ENCODE peak calls at places on chromosomes 11 and 22, in five cellular contexts. One of them, this sample, is unnamed.

GRCh38 chr22:33756508-33756949 is 163.7 kb downstream of the LARGE1 start:
- DNase-seq in GM23338: peak
- DNase-seq in vagina: no peak
- DNase-seq in spleen: no peak
- DNase-seq in stomach: no peak
- DNase-seq in this sample: no peak

GRCh38 chr11:93169950-93170561 is 27.7 kb downstream of the SLC36A4 start:
- DNase-seq in GM23338: peak
- DNase-seq in vagina: no peak
- DNase-seq in spleen: no peak
- DNase-seq in stomach: no peak
- DNase-seq in this sample: no peak

GRCh38 chr11:77080643-77081210 is 14.0 kb downstream of the CAPN5 start:
- DNase-seq in GM23338: no peak
- DNase-seq in vagina: no peak
- DNase-seq in spleen: peak
- DNase-seq in stomach: peak
- DNase-seq in this sample: no peak

GRCh38 chr11:93392862-93393261 is 62.3 kb downstream of the DEUP1 start:
- DNase-seq in GM23338: no peak
- DNase-seq in vagina: no peak
- DNase-seq in spleen: no peak
- DNase-seq in stomach: no peak
- DNase-seq in this sample: no peak

GRCh38 chr11:73554677-73555320 is 43.1 kb downstream of the FAM168A start:
- DNase-seq in GM23338: peak
- DNase-seq in vagina: no peak
- DNase-seq in spleen: no peak
- DNase-seq in stomach: no peak
- DNase-seq in this sample: peak

GRCh38 chr11:106424111-106424510 is 346.6 kb downstream of the AASDHPPT start:
- DNase-seq in GM23338: no peak
- DNase-seq in vagina: no peak
- DNase-seq in spleen: no peak
- DNase-seq in stomach: no peak
- DNase-seq in this sample: no peak

GRCh38 chr22:41106122-41106968 is 14.0 kb downstream of the EP300 start:
- DNase-seq in GM23338: no peak
- DNase-seq in vagina: no peak
- DNase-seq in spleen: no peak
- DNase-seq in stomach: no peak
- DNase-seq in this sample: no peak

GRCh38 chr11:92886243-92886905 is 83.1 kb upstream of the MTNR1B start:
- DNase-seq in GM23338: peak
- DNase-seq in vagina: no peak
- DNase-seq in spleen: no peak
- DNase-seq in stomach: no peak
- DNase-seq in this sample: no peak

GRCh38 chr22:28930357-28931007 is 47.1 kb downstream of the ZNRF3 start:
- DNase-seq in GM23338: no peak
- DNase-seq in vagina: no peak
- DNase-seq in spleen: no peak
- DNase-seq in stomach: no peak
- DNase-seq in this sample: no peak

GRCh38 chr11:115926090-115926489 is 421.9 kb upstream of the CADM1 start:
- DNase-seq in GM23338: no peak
- DNase-seq in vagina: no peak
- DNase-seq in spleen: no peak
- DNase-seq in stomach: no peak
- DNase-seq in this sample: no peak

GRCh38 chr22:36873614-36874308 is 13.0 kb downstream of the NCF4 start:
- DNase-seq in GM23338: peak
- DNase-seq in vagina: no peak
- DNase-seq in spleen: peak
- DNase-seq in stomach: peak
- DNase-seq in this sample: peak

GRCh38 chr11:9091044-9091936 is at the start of gene SCUBE2:
- DNase-seq in GM23338: peak
- DNase-seq in vagina: no peak
- DNase-seq in spleen: peak
- DNase-seq in stomach: no peak
- DNase-seq in this sample: no peak

GRCh38 chr11:126360049-126360446 is 4.6 kb downstream of the ST3GAL4 start:
- DNase-seq in GM23338: no peak
- DNase-seq in vagina: no peak
- DNase-seq in spleen: peak
- DNase-seq in stomach: no peak
- DNase-seq in this sample: no peak

GRCh38 chr22:27801616-27802388 is at the start of gene MN1:
- DNase-seq in GM23338: peak
- DNase-seq in vagina: no peak
- DNase-seq in spleen: no peak
- DNase-seq in stomach: peak
- DNase-seq in this sample: no peak

GRCh38 chr22:17672417-17672991 is 33.9 kb downstream of the BCL2L13 start:
- DNase-seq in GM23338: no peak
- DNase-seq in vagina: no peak
- DNase-seq in spleen: no peak
- DNase-seq in stomach: no peak
- DNase-seq in this sample: no peak

GRCh38 chr11:17774232-17775034 is 39.9 kb downstream of the KCNC1 start:
- DNase-seq in GM23338: no peak
- DNase-seq in vagina: no peak
- DNase-seq in spleen: peak
- DNase-seq in stomach: no peak
- DNase-seq in this sample: no peak

GRCh38 chr22:39003165-39003638 is 10.9 kb upstream of the APOBEC3C start:
- DNase-seq in GM23338: peak
- DNase-seq in vagina: no peak
- DNase-seq in spleen: peak
- DNase-seq in stomach: peak
- DNase-seq in this sample: peak

GRCh38 chr11:125516266-125516665 is 20.2 kb upstream of the FEZ1 start:
- DNase-seq in GM23338: no peak
- DNase-seq in vagina: no peak
- DNase-seq in spleen: no peak
- DNase-seq in stomach: no peak
- DNase-seq in this sample: no peak

GRCh38 chr22:25403752-25404471 is 160.6 kb upstream of the GRK3 start:
- DNase-seq in GM23338: peak
- DNase-seq in vagina: peak
- DNase-seq in spleen: no peak
- DNase-seq in stomach: no peak
- DNase-seq in this sample: no peak

GRCh38 chr22:38315801-38316339 is 1.4 kb downstream of the CSNK1E start:
- DNase-seq in GM23338: no peak
- DNase-seq in vagina: no peak
- DNase-seq in spleen: peak
- DNase-seq in stomach: no peak
- DNase-seq in this sample: no peak

GRCh38 chr22:27719535-27720227 is 81.9 kb downstream of the MN1 start:
- DNase-seq in GM23338: peak
- DNase-seq in vagina: peak
- DNase-seq in spleen: peak
- DNase-seq in stomach: no peak
- DNase-seq in this sample: no peak

GRCh38 chr11:38756537-38756936 is 2158.5 kb upstream of the RAG2 start:
- DNase-seq in GM23338: no peak
- DNase-seq in vagina: no peak
- DNase-seq in spleen: no peak
- DNase-seq in stomach: no peak
- DNase-seq in this sample: no peak

GRCh38 chr11:110529043-110529442 is 99.3 kb downstream of the FDX1 start:
- DNase-seq in GM23338: peak
- DNase-seq in vagina: no peak
- DNase-seq in spleen: no peak
- DNase-seq in stomach: no peak
- DNase-seq in this sample: peak

GRCh38 chr11:122155765-122156527 is 39.9 kb upstream of the BLID start:
- DNase-seq in GM23338: no peak
- DNase-seq in vagina: no peak
- DNase-seq in spleen: no peak
- DNase-seq in stomach: no peak
- DNase-seq in this sample: no peak

GRCh38 chr22:35681454-35682050 is 33.3 kb downstream of the APOL6 start:
- DNase-seq in GM23338: no peak
- DNase-seq in vagina: peak
- DNase-seq in spleen: no peak
- DNase-seq in stomach: no peak
- DNase-seq in this sample: no peak

GRCh38 chr22:35685731-35686130 is 31.9 kb upstream of the APOL5 start:
- DNase-seq in GM23338: no peak
- DNase-seq in vagina: no peak
- DNase-seq in spleen: no peak
- DNase-seq in stomach: no peak
- DNase-seq in this sample: no peak

GRCh38 chr22:35684732-35685131 is 32.9 kb upstream of the APOL5 start:
- DNase-seq in GM23338: no peak
- DNase-seq in vagina: no peak
- DNase-seq in spleen: no peak
- DNase-seq in stomach: no peak
- DNase-seq in this sample: no peak

GRCh38 chr22:35684270-35684700 is 33.4 kb upstream of the APOL5 start:
- DNase-seq in GM23338: peak
- DNase-seq in vagina: no peak
- DNase-seq in spleen: no peak
- DNase-seq in stomach: no peak
- DNase-seq in this sample: no peak

DNA sequence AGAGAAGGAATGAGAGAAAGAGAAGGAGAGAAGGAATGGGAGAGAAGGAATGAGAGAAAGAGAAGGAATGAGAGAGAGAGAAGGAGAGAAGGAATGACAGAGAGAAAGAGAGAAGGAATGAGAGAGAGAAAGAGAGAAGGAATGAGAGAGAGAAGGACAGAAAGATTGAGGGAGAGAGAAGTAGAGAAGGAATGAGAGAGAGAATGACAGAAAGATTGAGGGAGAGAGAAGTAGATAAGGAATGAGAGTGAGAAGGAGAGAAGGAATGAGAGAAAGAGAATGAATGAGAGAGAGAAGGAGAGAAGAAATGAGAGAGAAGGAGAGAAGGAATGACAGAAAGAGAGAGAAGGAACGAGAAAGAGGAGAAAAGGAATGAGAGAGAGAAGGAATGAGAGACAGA is 34.1 kb upstream of the APOL5 start:
- DNase-seq in GM23338: no peak
- DNase-seq in vagina: no peak
- DNase-seq in spleen: no peak
- DNase-seq in stomach: no peak
- DNase-seq in this sample: no peak
- TF ChIP-seq CTCF in GM23338: no peak
- TF ChIP-seq CTCF in vagina: no peak
- TF ChIP-seq CTCF in spleen: no peak
- TF ChIP-seq CTCF in stomach: no peak
- TF ChIP-seq CTCF in this sample: no peak

GRCh38 chr22:24146190-24146616 is 35.1 kb upstream of the SUSD2 start:
- DNase-seq in GM23338: peak
- DNase-seq in vagina: no peak
- DNase-seq in spleen: peak
- DNase-seq in stomach: peak
- DNase-seq in this sample: peak
- TF ChIP-seq POLR2AphosphoS5 in GM23338: no peak
- TF ChIP-seq POLR2AphosphoS5 in vagina: peak
- TF ChIP-seq POLR2AphosphoS5 in spleen: peak
- TF ChIP-seq POLR2AphosphoS5 in stomach: no peak
- TF ChIP-seq POLR2AphosphoS5 in this sample: peak

GRCh38 chr11:64092119-64092760 is 56.5 kb downstream of the FLRT1 start:
- DNase-seq in GM23338: no peak
- DNase-seq in vagina: no peak
- DNase-seq in spleen: no peak
- DNase-seq in stomach: no peak
- DNase-seq in this sample: no peak

GRCh38 chr11:64089493-64089892 is 53.8 kb downstream of the FLRT1 start:
- DNase-seq in GM23338: no peak
- DNase-seq in vagina: no peak
- DNase-seq in spleen: no peak
- DNase-seq in stomach: no peak
- DNase-seq in this sample: no peak

GRCh38 chr11:64089915-64090810 is 54.4 kb downstream of the FLRT1 start:
- DNase-seq in GM23338: no peak
- DNase-seq in vagina: no peak
- DNase-seq in spleen: no peak
- DNase-seq in stomach: no peak
- DNase-seq in this sample: no peak

GRCh38 chr11:64092761-64093136 is 57.0 kb downstream of the FLRT1 start:
- DNase-seq in GM23338: no peak
- DNase-seq in vagina: no peak
- DNase-seq in spleen: no peak
- DNase-seq in stomach: no peak
- DNase-seq in this sample: no peak

DNA sequence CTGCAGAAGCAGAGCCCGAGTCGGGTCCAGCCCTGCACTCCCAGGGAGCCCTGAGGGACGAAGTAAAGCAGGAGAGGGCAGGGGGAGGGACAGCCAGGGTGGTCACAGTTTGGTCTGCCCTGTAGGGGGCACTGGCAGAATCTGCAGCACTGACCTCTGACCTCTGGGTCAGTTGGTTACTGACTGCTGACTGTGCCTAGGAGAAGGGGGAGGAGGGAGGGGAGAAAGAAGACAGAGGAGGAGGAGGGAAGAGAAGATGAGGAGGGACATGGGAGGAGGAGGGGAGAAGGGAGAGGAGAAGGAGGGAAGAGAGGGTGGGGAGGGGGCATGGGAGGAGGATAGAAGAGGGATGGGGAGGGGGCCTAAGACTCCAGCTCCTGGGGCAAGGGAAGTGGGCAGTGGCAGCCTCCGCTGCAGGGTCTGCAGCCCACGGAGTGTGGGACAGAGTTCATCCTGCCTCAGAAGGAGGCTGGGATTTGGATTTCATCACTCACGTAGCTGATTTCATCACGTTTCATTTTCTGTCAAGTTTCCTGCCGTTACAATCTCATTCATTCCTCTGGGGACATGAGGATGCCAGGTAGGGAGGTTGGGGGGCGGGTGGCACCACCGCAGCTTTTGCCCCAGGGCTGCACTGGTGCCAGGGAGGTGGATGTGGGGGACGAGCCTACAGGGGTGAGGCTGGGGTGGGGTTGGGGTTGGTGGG is 55.2 kb downstream of the FLRT1 start:
- DNase-seq in GM23338: peak
- DNase-seq in vagina: no peak
- DNase-seq in spleen: no peak
- DNase-seq in stomach: no peak
- DNase-seq in this sample: peak
- TF ChIP-seq CTCF in GM23338: peak
- TF ChIP-seq CTCF in vagina: no peak
- TF ChIP-seq CTCF in spleen: no peak
- TF ChIP-seq CTCF in stomach: no peak
- TF ChIP-seq CTCF in this sample: no peak

GRCh38 chr11:114116800-114117199 is 57.3 kb downstream of the ZBTB16 start:
- DNase-seq in GM23338: no peak
- DNase-seq in vagina: no peak
- DNase-seq in spleen: no peak
- DNase-seq in stomach: no peak
- DNase-seq in this sample: no peak
- TF ChIP-seq POLR2AphosphoS5 in GM23338: no peak
- TF ChIP-seq POLR2AphosphoS5 in vagina: no peak
- TF ChIP-seq POLR2AphosphoS5 in spleen: peak
- TF ChIP-seq POLR2AphosphoS5 in stomach: no peak
- TF ChIP-seq POLR2AphosphoS5 in this sample: no peak

GRCh38 chr11:14643697-14644395 is at the start of gene PDE3B:
- DNase-seq in GM23338: peak
- DNase-seq in vagina: no peak
- DNase-seq in spleen: peak
- DNase-seq in stomach: peak
- DNase-seq in this sample: peak
- TF ChIP-seq CTCF in GM23338: peak
- TF ChIP-seq CTCF in vagina: no peak
- TF ChIP-seq CTCF in spleen: no peak
- TF ChIP-seq CTCF in stomach: no peak
- TF ChIP-seq CTCF in this sample: no peak